ENCODE peak calls at places on chromosomes 5 and 9, in five cellular contexts. U, S, H, L and J are unnamed samples.

GRCh38 chr5:179256229-179257189 is 88.8 kb downstream of the ADAMTS2 start:
- DNase-seq in U (peak), S (no peak), H (peak), L (no peak), J (peak)

GRCh38 chr5:139574641-139575312 is 13.6 kb downstream of the UBE2D2 start:
- DNase-seq in U (no peak), S (no peak), H (no peak), L (no peak), J (no peak)

GRCh38 chr9:79360387-79361347 is 211.1 kb upstream of the TLE4 start:
- DNase-seq in U (no peak), S (no peak), H (no peak), L (no peak), J (no peak)

GRCh38 chr5:155616779-155617392 is 603.3 kb downstream of the KIF4B start:
- DNase-seq in U (no peak), S (peak), H (no peak), L (no peak), J (no peak)

GRCh38 chr5:158510479-158510878 is 589.2 kb downstream of the EBF1 start:
- DNase-seq in U (no peak), S (no peak), H (no peak), L (no peak), J (no peak)

GRCh38 chr9:136238342-136238732 is 7.3 kb downstream of the QSOX2 start:
- DNase-seq in U (no peak), S (no peak), H (no peak), L (no peak), J (no peak)

GRCh38 chr9:13520069-13520468 is 240.6 kb upstream of the MPDZ start:
- DNase-seq in U (no peak), S (no peak), H (no peak), L (no peak), J (no peak)

GRCh38 chr9:132943677-132944293 is 631 bp downstream of the TSC1 start:
- DNase-seq in U (no peak), S (no peak), H (no peak), L (no peak), J (no peak)

GRCh38 chr9:95080961-95081658 is 236.4 kb downstream of the FANCC start:
- DNase-seq in U (no peak), S (no peak), H (peak), L (no peak), J (no peak)

GRCh38 chr9:22683393-22684075 is 236.9 kb downstream of the DMRTA1 start:
- DNase-seq in U (no peak), S (no peak), H (no peak), L (no peak), J (no peak)

GRCh38 chr5:36273809-36274526 is 27.7 kb downstream of the RANBP3L start:
- DNase-seq in U (no peak), S (no peak), H (no peak), L (no peak), J (no peak)

GRCh38 chr9:85202596-85202995 is 533.1 kb downstream of the NTRK2 start:
- DNase-seq in U (no peak), S (no peak), H (no peak), L (no peak), J (no peak)

GRCh38 chr9:125694478-125694877 is 12.5 kb downstream of the MAPKAP1 start:
- DNase-seq in U (no peak), S (no peak), H (no peak), L (no peak), J (no peak)

GRCh38 chr9:27297050-27297449 is at the start of gene EQTN:
- DNase-seq in U (no peak), S (no peak), H (no peak), L (no peak), J (no peak)

GRCh38 chr5:178116406-178116885 is 3.1 kb downstream of the N4BP3 start:
- DNase-seq in U (no peak), S (no peak), H (no peak), L (no peak), J (no peak)

GRCh38 chr9:76751011-76751410 is 13.2 kb upstream of the PCA3 start:
- DNase-seq in U (no peak), S (no peak), H (no peak), L (no peak), J (no peak)

GRCh38 chr5:180173198-180173544 is 35.8 kb downstream of the RASGEF1C start:
- DNase-seq in U (no peak), S (no peak), H (no peak), L (no peak), J (no peak)

GRCh38 chr5:36150676-36151433 is 832 bp downstream of the LMBRD2 start:
- DNase-seq in U (peak), S (peak), H (no peak), L (peak), J (no peak)

GRCh38 chr9:78121488-78121887 is 89.9 kb upstream of the GNAQ start:
- DNase-seq in U (peak), S (peak), H (peak), L (peak), J (no peak)

GRCh38 chr5:119321569-119322311 is 34.1 kb upstream of the TNFAIP8 start:
- DNase-seq in U (no peak), S (no peak), H (no peak), L (no peak), J (no peak)

GRCh38 chr9:75197521-75197920 is 109.2 kb downstream of the OSTF1 start:
- DNase-seq in U (no peak), S (no peak), H (no peak), L (no peak), J (no peak)

GRCh38 chr5:18220631-18221030 is 586.4 kb downstream of the TAF11L14 start:
- DNase-seq in U (no peak), S (no peak), H (no peak), L (no peak), J (no peak)

GRCh38 chr5:11415751-11416150 is 488.5 kb downstream of the CTNND2 start:
- DNase-seq in U (no peak), S (peak), H (no peak), L (no peak), J (no peak)

GRCh38 chr5:170745481-170746061 is 38.0 kb upstream of the GABRP start:
- DNase-seq in U (peak), S (peak), H (no peak), L (no peak), J (no peak)

GRCh38 chr5:144035341-144035740 is 135.1 kb downstream of the YIPF5 start:
- DNase-seq in U (no peak), S (no peak), H (no peak), L (no peak), J (no peak)

GRCh38 chr9:20929276-20929675 is 102.2 kb downstream of the HACD4 start:
- DNase-seq in U (no peak), S (no peak), H (no peak), L (no peak), J (no peak)

GRCh38 chr5:55104966-55105701 is 2.7 kb downstream of the GZMA start:
- DNase-seq in U (no peak), S (no peak), H (no peak), L (no peak), J (no peak)

GRCh38 chr9:85536076-85536475 is 205.7 kb downstream of the AGTPBP1 start:
- DNase-seq in U (peak), S (peak), H (no peak), L (no peak), J (peak)

GRCh38 chr5:145834917-145835838 is at the start of gene PRELID2:
- DNase-seq in U (peak), S (peak), H (peak), L (peak), J (peak)

GRCh38 chr5:61450170-61450815 is 118.2 kb downstream of the ZSWIM6 start:
- DNase-seq in U (no peak), S (no peak), H (no peak), L (peak), J (peak)

GRCh38 chr9:127530206-127530941 is 79.1 kb downstream of the LRSAM1 start:
- DNase-seq in U (no peak), S (no peak), H (no peak), L (no peak), J (no peak)

GRCh38 chr5:133029321-133029720 is 3.0 kb upstream of the ZCCHC10 start:
- DNase-seq in U (no peak), S (no peak), H (no peak), L (no peak), J (no peak)
- H3K27ac ChIP-seq in U (no peak), S (no peak), H (no peak), L (no peak), J (peak)

GRCh38 chr9:34377402-34377741 is 674 bp upstream of the MYORG start:
- DNase-seq in U (peak), S (peak), H (no peak), L (no peak), J (no peak)

GRCh38 chr9:34375901-34376595 is 650 bp downstream of the MYORG start:
- DNase-seq in U (peak), S (peak), H (no peak), L (no peak), J (peak)

GRCh38 chr9:34374905-34375552 is 1.7 kb downstream of the MYORG start:
- DNase-seq in U (no peak), S (no peak), H (no peak), L (no peak), J (no peak)

GRCh38 chr9:34378376-34379060 is 1.8 kb upstream of the MYORG start:
- DNase-seq in U (no peak), S (no peak), H (no peak), L (no peak), J (no peak)

DNA sequence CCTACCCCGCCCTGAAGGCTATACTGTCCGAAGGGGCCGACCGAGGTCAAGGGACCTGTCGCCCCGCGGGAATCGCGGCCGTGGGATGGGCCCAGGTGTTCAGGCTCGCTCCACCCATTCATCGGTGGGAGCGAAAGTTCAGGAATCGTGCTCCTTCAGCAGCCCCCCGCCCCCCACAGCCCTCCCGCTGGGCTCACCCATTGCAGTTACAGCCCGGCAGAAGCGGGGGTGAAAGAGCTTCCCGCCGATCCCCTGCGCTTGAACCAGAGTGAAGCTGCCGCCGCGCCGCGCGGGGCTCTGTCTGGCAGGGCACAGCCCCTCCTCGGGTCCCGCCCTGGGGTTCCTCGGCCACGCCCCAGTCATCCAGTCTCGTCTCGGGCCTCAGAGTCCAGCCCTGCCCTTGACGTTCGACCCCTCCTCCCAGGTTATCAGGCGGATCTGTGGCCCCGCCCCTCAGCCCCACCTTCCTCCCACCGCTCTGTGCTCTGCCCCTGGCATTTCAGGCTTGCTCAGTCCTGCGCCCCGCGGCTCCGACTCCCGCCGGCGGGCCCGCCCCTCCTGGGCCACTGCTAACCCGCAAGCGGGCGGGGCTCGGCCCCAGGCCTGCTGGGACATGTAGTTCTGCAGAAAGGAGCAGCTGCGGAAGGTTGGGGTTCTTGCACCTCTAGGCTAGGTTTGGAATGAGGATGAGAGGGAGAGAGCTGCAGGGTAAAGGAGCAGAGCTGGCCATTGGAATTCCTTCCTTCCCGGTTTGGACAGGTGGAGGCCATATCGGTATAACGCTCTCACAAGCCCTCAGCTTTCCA is at the start of gene MYORG:
- DNase-seq in U (peak), S (peak), H (peak), L (peak), J (peak)
- TF ChIP-seq CTCF in U (no peak), S (no peak), H (no peak), L (no peak), J (no peak)

GRCh38 chr5:172788771-172789686 is 18.0 kb upstream of the DUSP1 start:
- DNase-seq in U (peak), S (peak), H (no peak), L (no peak), J (peak)
- H3K27ac ChIP-seq in U (peak), S (peak), H (peak), L (peak), J (peak)

GRCh38 chr9:31996331-31996730 is 388.1 kb upstream of the ACO1 start:
- DNase-seq in U (no peak), S (no peak), H (no peak), L (peak), J (no peak)
- TF ChIP-seq CTCF in U (no peak), S (no peak), H (no peak), L (no peak), J (no peak)